ENCODE peak calls at places on chromosomes 6 and 20, in five cellular contexts. P is foreskin fibroblast, R is fibroblast of lung, S is cardiac fibroblast, Q is GM12865. C is an unnamed sample.

GRCh38 chr6:116536216-116536621 is 9.3 kb downstream of the TRAPPC3L start:
- DNase-seq in S (peak; percentile 85), Q (peak; percentile 65), P (peak; percentile 79), R (peak; percentile 63), C (peak; percentile 70)

GRCh38 chr6:139784222-139784769 is 409.8 kb upstream of the CITED2 start:
- DNase-seq in R (no peak), Q (no peak), S (peak; percentile 1), P (no peak), C (no peak)

GRCh38 chr6:132614554-132614953 is 9.5 kb downstream of the TAAR2 start:
- DNase-seq in P (no peak), R (no peak), S (peak; percentile 1), Q (peak; percentile 10), C (no peak)

GRCh38 chr20:50320910-50321796 is 130.5 kb downstream of the CEBPB start:
- DNase-seq in P (peak; percentile 95), S (peak; percentile 94), Q (peak; percentile 28), R (peak; percentile 98), C (peak; percentile 97)

GRCh38 chr6:162124710-162125435 is 602.7 kb downstream of the PRKN start:
- DNase-seq in S (no peak), Q (no peak), R (peak; percentile 26), P (peak; percentile 16), C (no peak)

GRCh38 chr6:111642463-111643158 is 36.9 kb upstream of the TRAF3IP2 start:
- DNase-seq in R (peak; percentile 56), Q (peak; percentile 66), S (peak; percentile 90), P (peak; percentile 83), C (peak; percentile 69)

GRCh38 chr6:29509239-29509638 is 21.5 kb upstream of the MAS1L start:
- DNase-seq in Q (peak; percentile 62), P (no peak), R (no peak), S (no peak), C (no peak)

GRCh38 chr20:37315293-37316110 is 26.0 kb downstream of the MANBAL start:
- DNase-seq in R (peak; percentile 86), Q (peak; percentile 77), P (peak; percentile 80), S (peak; percentile 54), C (peak; percentile 61)

GRCh38 chr6:35489995-35490791 is 6.7 kb downstream of the TEAD3 start:
- DNase-seq in Q (no peak), S (peak; percentile 80), P (peak; percentile 88), R (peak; percentile 88), C (peak; percentile 84)

GRCh38 chr6:150685860-150686259 is 86.2 kb downstream of the PLEKHG1 start:
- DNase-seq in S (peak; percentile 15), R (no peak), P (peak; percentile 8), Q (peak; percentile 65), C (no peak)

GRCh38 chr20:37382539-37383120 is 36.7 kb downstream of the SRC start:
- DNase-seq in R (no peak), Q (no peak), S (no peak), P (no peak), C (no peak)

GRCh38 chr6:143652840-143653239 is 24.9 kb upstream of the PHACTR2 start:
- DNase-seq in P (no peak), Q (no peak), S (no peak), R (no peak), C (no peak)

GRCh38 chr6:48610846-48611245 is 499.8 kb upstream of the PTCHD4 start:
- DNase-seq in S (peak; percentile 59), R (peak; percentile 63), Q (no peak), P (peak; percentile 9), C (peak; percentile 24)

GRCh38 chr20:44031001-44031574 is 116.4 kb downstream of the TOX2 start:
- DNase-seq in Q (no peak), R (no peak), S (no peak), P (no peak), C (no peak)

GRCh38 chr6:11126876-11127275 is 15.4 kb upstream of the ERVFRD-1 start:
- DNase-seq in R (peak; percentile 63), Q (no peak), S (peak; percentile 36), P (peak; percentile 20), C (peak; percentile 71)

GRCh38 chr20:10565191-10565921 is 108.4 kb downstream of the JAG1 start:
- DNase-seq in S (peak; percentile 88), R (peak; percentile 88), P (peak; percentile 91), Q (no peak), C (peak; percentile 58)

GRCh38 chr6:137099689-137100398 is 55.1 kb upstream of the IL20RA start:
- DNase-seq in S (no peak), P (no peak), Q (peak; percentile 41), R (no peak), C (no peak)

GRCh38 chr20:20267685-20268429 is 100.0 kb upstream of the INSM1 start:
- DNase-seq in Q (no peak), S (no peak), R (no peak), P (no peak), C (no peak)

GRCh38 chr20:57266251-57267157 is at the start of gene BMP7:
- DNase-seq in Q (no peak), R (peak; percentile 16), S (no peak), P (peak; percentile 14), C (peak; percentile 5)

GRCh38 chr6:55293116-55293515 is 34.2 kb upstream of the GFRAL start:
- DNase-seq in Q (peak; percentile 25), S (peak; percentile 45), P (peak; percentile 20), R (no peak), C (peak; percentile 5)

GRCh38 chr20:38970302-38970701 is 8.2 kb downstream of the DHX35 start:
- DNase-seq in Q (no peak), S (peak; percentile 83), P (peak; percentile 84), R (peak; percentile 87), C (peak; percentile 58)

GRCh38 chr6:5108068-5108467 is 22.9 kb downstream of the PPP1R3G start:
- DNase-seq in Q (no peak), R (no peak), S (no peak), P (no peak), C (no peak)

GRCh38 chr20:26315054-26315453 is 618.4 kb upstream of the ZNF337 start:
- DNase-seq in P (no peak), S (no peak), R (no peak), Q (no peak), C (no peak)

GRCh38 chr20:1825492-1825891 is 69.7 kb upstream of the SIRPA start:
- DNase-seq in S (peak; percentile 91), Q (no peak), P (peak; percentile 43), R (peak; percentile 72), C (peak; percentile 51)

GRCh38 chr6:159578629-159579028 is 114.4 kb downstream of the SOD2 start:
- DNase-seq in R (peak; percentile 64), Q (no peak), P (no peak), S (no peak), C (no peak)

GRCh38 chr6:17935188-17936149 is 52.0 kb downstream of the KIF13A start:
- DNase-seq in R (no peak), S (no peak), P (no peak), Q (no peak), C (no peak)

DNA sequence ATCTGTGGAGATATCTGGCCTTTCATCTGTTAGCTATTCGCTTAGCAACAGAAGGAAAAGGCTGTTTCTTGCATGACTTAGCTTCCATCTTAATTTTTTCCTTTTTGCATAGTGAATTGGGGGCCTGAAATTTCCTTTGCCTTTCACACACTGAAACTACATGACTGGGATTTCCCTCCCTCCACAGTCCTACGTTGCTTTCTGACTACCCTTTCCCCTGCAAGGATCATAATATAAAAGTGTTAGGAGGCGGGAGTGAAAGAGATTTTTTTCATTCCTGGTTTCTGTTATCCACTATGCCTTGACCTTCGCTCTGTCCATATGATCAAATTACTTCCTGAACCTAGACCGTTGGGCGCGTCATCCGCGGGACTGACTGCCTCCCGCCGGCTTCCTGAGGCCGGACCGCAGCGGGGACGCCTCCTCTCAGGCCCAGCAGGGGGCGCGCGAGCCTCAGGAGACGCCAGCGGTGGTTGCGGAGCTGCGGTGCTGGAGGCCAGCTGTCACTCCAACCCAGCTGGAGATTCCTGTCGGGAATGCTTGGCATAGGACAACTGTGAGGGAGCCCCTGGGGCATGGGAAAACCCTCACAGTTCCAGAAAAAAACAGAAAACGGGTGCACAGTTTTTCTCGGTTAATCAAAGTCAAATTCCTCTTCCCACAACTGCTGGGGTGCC is 55.6 kb downstream of the MEP1A start:
- DNase-seq in P (peak; percentile 89), S (peak; percentile 80), R (peak; percentile 70), Q (peak; percentile 63), C (peak; percentile 80)
- H3K4me3 ChIP-seq in P (peak overlapping the region; percentile 17), S (no peak overlapping the region), R (no peak overlapping the region), Q (no peak overlapping the region), C (no peak overlapping the region)

GRCh38 chr6:63307581-63308246 is 12.1 kb downstream of the LGSN start:
- DNase-seq in S (peak; percentile 78), R (peak; percentile 11), P (peak; percentile 58), Q (peak; percentile 78), C (peak; percentile 40)
- TF ChIP-seq CTCF in S (peak; percentile 64), R (peak; percentile 57), P (peak; percentile 54), Q (peak; percentile 57), C (peak; percentile 47)

GRCh38 chr20:41366546-41367392 is at the start of gene EMILIN3:
- DNase-seq in Q (no peak), P (no peak), R (no peak), S (no peak), C (no peak)

GRCh38 chr20:41364236-41364855 is 2.3 kb downstream of the EMILIN3 start:
- DNase-seq in P (no peak), Q (no peak), R (no peak), S (no peak), C (no peak)

GRCh38 chr20:41365785-41366545 is 653 bp downstream of the EMILIN3 start:
- DNase-seq in R (no peak), S (no peak), P (peak; percentile 51), Q (no peak), C (no peak)

GRCh38 chr20:41363601-41364000 is 3.0 kb downstream of the EMILIN3 start:
- DNase-seq in P (no peak), R (no peak), Q (no peak), S (no peak), C (no peak)

DNA sequence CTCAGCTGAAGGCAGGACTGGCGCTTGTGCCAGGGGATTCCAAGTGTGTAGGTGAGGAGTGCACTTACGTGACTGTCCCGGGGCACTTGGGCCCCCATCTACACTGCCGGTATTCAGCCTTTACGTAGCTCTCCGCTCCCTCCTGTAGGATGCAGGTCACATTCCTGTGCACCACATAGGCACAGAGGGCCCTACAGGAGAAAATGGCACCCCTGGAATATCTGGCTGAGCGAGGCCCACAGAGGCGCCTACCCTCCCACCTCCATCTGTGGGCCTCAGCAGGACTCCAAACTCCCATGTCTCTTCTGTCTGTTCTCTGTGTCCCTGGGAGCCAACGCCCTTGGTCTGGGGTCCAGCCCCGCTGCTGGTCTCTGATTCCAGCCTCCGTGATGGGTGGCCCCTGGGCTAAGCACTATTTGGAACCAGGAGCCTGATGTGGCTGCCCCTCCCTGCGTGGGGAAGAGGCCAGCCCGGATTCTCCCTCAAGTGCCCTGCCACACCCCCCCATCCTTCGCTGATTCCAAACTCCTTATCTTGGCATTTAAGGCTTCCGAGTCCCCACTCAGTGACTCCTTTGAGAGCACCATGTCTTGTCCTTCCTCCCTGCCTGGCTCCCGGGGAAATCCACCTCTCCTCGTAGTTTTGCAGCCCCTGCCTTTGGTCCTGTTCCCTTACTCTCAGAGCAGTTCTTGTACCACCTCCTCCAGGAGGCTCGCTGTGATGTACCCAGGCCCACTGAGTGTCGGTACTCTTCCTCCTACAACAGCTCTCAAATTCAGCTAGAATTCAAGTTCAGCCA is 1.5 kb downstream of the EMILIN3 start:
- DNase-seq in R (no peak), P (no peak), S (no peak), Q (no peak), C (no peak)
- H3K4me3 ChIP-seq in R (no peak overlapping the region), P (peak overlapping the region; percentile 46), S (no peak overlapping the region), Q (no peak overlapping the region), C (no peak overlapping the region)

DNA sequence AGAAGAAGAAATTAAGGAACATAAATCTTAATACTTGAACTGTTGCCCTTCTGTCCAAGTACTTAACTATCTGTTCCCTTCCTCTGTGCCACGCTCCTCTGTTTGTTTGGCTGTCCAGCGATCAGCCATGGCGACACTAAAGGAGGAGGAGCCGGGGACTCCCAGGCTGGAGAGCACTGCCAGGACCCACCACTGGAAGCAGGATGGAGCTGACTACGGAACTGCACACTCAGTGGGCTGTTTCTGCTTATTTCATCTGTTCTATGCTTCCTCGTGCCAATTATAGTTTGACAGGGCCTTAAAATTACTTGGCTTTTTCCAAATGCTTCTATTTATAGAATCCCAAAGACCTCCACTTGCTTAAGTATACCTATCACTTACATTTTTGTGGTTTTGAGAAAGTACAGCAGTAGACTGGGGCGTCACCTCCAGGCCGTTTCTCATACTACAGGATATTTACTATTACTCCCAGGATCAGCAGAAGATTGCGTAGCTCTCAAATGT is 17.1 kb downstream of the IRF4 start:
- DNase-seq in R (peak; percentile 32), P (peak; percentile 11), S (peak; percentile 56), Q (peak; percentile 46), C (peak; percentile 37)
- TF ChIP-seq CTCF in R (peak; percentile 42), P (no peak), S (peak; percentile 31), Q (no peak), C (peak; percentile 12)